ENCODE peak calls at places on chromosomes 2 and 18, in nine cellular contexts. S, H, P, X, O, B, C, N and J are unnamed samples.

GRCh38 chr18:73950116-73950705 is 197.4 kb downstream of the FBXO15 start:
- DNase-seq in P (no peak), N (no peak), S (peak; percentile 76), X (no peak), B (peak; percentile 56), H (no peak), O (no peak), C (no peak), J (no peak)

GRCh38 chr2:219466816-219467735 is 31.6 kb upstream of the GMPPA start:
- DNase-seq in P (no peak), H (no peak), C (no peak), O (no peak), N (no peak), B (no peak), S (no peak), X (no peak), J (no peak)

GRCh38 chr18:74733592-74733991 is 135.9 kb downstream of the ZNF407 start:
- DNase-seq in N (no peak), O (no peak), X (no peak), P (no peak), H (no peak), C (no peak), S (no peak), B (no peak), J (no peak)

GRCh38 chr2:115389898-115390297 is 947.5 kb downstream of the DPP10 start:
- DNase-seq in B (no peak), C (no peak), P (no peak), O (no peak), H (no peak), X (no peak), N (no peak), S (no peak), J (no peak)

GRCh38 chr18:22448238-22448637 is 30.5 kb upstream of the CTAGE1 start:
- DNase-seq in B (no peak), P (no peak), H (no peak), X (no peak), O (no peak), N (no peak), C (no peak), S (no peak), J (no peak)

GRCh38 chr2:225293638-225294037 is 105.9 kb upstream of the NYAP2 start:
- DNase-seq in X (no peak), O (no peak), B (no peak), P (no peak), S (no peak), N (no peak), H (no peak), C (no peak), J (no peak)

GRCh38 chr2:193810533-193810932 is 1615.8 kb upstream of the TMEFF2 start:
- DNase-seq in X (no peak), N (no peak), B (peak; percentile 42), C (no peak), S (no peak), P (no peak), O (no peak), H (no peak), J (no peak)

GRCh38 chr18:44848931-44849330 is 168.2 kb downstream of the SETBP1 start:
- DNase-seq in C (no peak), X (no peak), N (no peak), O (no peak), H (no peak), S (no peak), B (no peak), P (no peak), J (no peak)

GRCh38 chr2:200765139-200765951 is 46.4 kb upstream of the BZW1 start:
- DNase-seq in N (no peak), H (peak; percentile 58), C (peak; percentile 94), P (no peak), O (no peak), S (peak; percentile 94), B (peak; percentile 97), X (no peak), J (no peak)

GRCh38 chr2:121101093-121101715 is 183.8 kb downstream of the TFCP2L1 start:
- DNase-seq in H (no peak), O (no peak), P (no peak), S (no peak), X (no peak), C (no peak), N (no peak), B (no peak), J (no peak)

GRCh38 chr2:96241901-96242611 is 23.7 kb downstream of the TMEM127 start:
- DNase-seq in B (peak; percentile 93), S (peak; percentile 73), C (peak; percentile 37), N (no peak), P (peak; percentile 57), X (no peak), O (peak; percentile 68), H (peak; percentile 61), J (no peak)

GRCh38 chr2:188475945-188476344 is 184.3 kb downstream of the GULP1 start:
- DNase-seq in H (no peak), S (peak; percentile 56), X (no peak), C (peak; percentile 40), N (no peak), O (no peak), P (no peak), B (peak; percentile 93), J (no peak)

GRCh38 chr2:36245632-36246031 is 109.9 kb upstream of the CRIM1 start:
- DNase-seq in C (no peak), X (no peak), O (no peak), P (no peak), B (peak; percentile 42), S (no peak), N (no peak), H (no peak), J (no peak)

GRCh38 chr2:58032016-58032750 is 14.4 kb upstream of the VRK2 start:
- DNase-seq in H (no peak), C (no peak), N (no peak), X (no peak), P (no peak), B (no peak), S (no peak), O (no peak), J (no peak)

GRCh38 chr2:233185320-233185719 is 66.2 kb upstream of the ATG16L1 start:
- DNase-seq in H (no peak), B (no peak), N (no peak), O (no peak), S (no peak), C (no peak), X (no peak), P (no peak), J (no peak)

GRCh38 chr2:159706385-159706980 is 5.8 kb upstream of the MARCHF7 start:
- DNase-seq in S (peak; percentile 28), N (no peak), O (no peak), C (no peak), X (no peak), B (no peak), P (no peak), H (no peak), J (no peak)

GRCh38 chr2:231335591-231335990 is 59.9 kb upstream of the B3GNT7 start:
- DNase-seq in N (no peak), O (no peak), P (no peak), H (no peak), B (no peak), C (no peak), S (no peak), X (no peak), J (no peak)

GRCh38 chr2:217127744-217128143 is 267.9 kb upstream of the TNP1 start:
- DNase-seq in O (no peak), H (no peak), P (no peak), C (no peak), N (no peak), X (no peak), S (no peak), B (no peak), J (no peak)

GRCh38 chr2:67790622-67791021 is 272.2 kb downstream of the C1D start:
- DNase-seq in H (peak; percentile 57), O (no peak), B (peak; percentile 87), N (no peak), S (peak; percentile 92), P (no peak), X (no peak), C (no peak), J (no peak)